ENCODE peak calls at places on chromosomes 11 and 22, in six cellular contexts. S is K562, Y is H1, G is HepG2, D is GM12878, J is GM12891. N is an unnamed sample.
A peak's percentile ranks its signal among the peaks of the same experiment; 100 is the strongest.

GRCh38 chr22:23161574-23161973 is 16.3 kb downstream of the RAB36 start:
- DNase-seq in Y (no peak), J (no peak), G (no peak), S (no peak), D (no peak), N (no peak)

GRCh38 chr11:78350646-78351165 is 66.9 kb downstream of the GAB2 start:
- DNase-seq in G (no peak), D (peak; percentile 26), S (peak; percentile 40), Y (no peak), J (no peak), N (no peak)

GRCh38 chr11:61814958-61815789 is 1.6 kb downstream of the FADS1 start:
- DNase-seq in S (peak; percentile 99), J (peak; percentile 68), D (peak; percentile 87), Y (peak; percentile 97), G (peak; percentile 96), N (peak; percentile 75)

GRCh38 chr11:63673579-63673978 is 2.4 kb upstream of the ATL3 start:
- DNase-seq in S (no peak), G (no peak), J (no peak), Y (no peak), D (no peak), N (no peak)

GRCh38 chr22:31585161-31585859 is 76.7 kb downstream of the PISD start:
- DNase-seq in D (no peak), J (no peak), G (peak; percentile 61), Y (no peak), S (peak; percentile 77), N (no peak)

GRCh38 chr11:69905611-69906452 is 86.6 kb upstream of the FGF3 start:
- DNase-seq in G (no peak), D (no peak), Y (no peak), J (no peak), S (peak; percentile 86), N (no peak)

GRCh38 chr11:57815877-57816276 is 54.3 kb downstream of the CTNND1 start:
- DNase-seq in J (no peak), D (no peak), Y (no peak), G (no peak), S (no peak), N (no peak)

GRCh38 chr11:613369-613968 is 2.3 kb downstream of the IRF7 start:
- DNase-seq in D (no peak), Y (peak; percentile 64), G (no peak), S (peak; percentile 85), J (peak; percentile 72), N (peak; percentile 74)

GRCh38 chr22:43798492-43798891 is 13.6 kb downstream of the EFCAB6 start:
- DNase-seq in S (no peak), D (peak; percentile 60), G (no peak), Y (no peak), J (no peak), N (no peak)

GRCh38 chr11:24295360-24295759 is 201.5 kb upstream of the LUZP2 start:
- DNase-seq in S (no peak), D (no peak), J (no peak), Y (no peak), G (no peak), N (no peak)

GRCh38 chr11:72848846-72849466 is 34.7 kb downstream of the ATG16L2 start:
- DNase-seq in D (no peak), Y (no peak), S (peak; percentile 58), J (no peak), G (peak; percentile 29), N (no peak)

GRCh38 chr22:28921585-28921879 is 38.2 kb downstream of the ZNRF3 start:
- DNase-seq in Y (no peak), G (peak; percentile 29), J (no peak), D (no peak), S (no peak), N (no peak)

GRCh38 chr22:28922540-28923244 is 39.3 kb downstream of the ZNRF3 start:
- DNase-seq in J (no peak), Y (no peak), D (no peak), S (no peak), G (peak; percentile 53), N (no peak)

GRCh38 chr22:28920757-28921584 is 37.6 kb downstream of the ZNRF3 start:
- DNase-seq in D (peak; percentile 52), G (peak; percentile 97), Y (no peak), S (no peak), J (no peak), N (no peak)

GRCh38 chr22:28915969-28916368 is 32.6 kb downstream of the ZNRF3 start:
- DNase-seq in J (no peak), Y (no peak), S (no peak), G (no peak), D (no peak), N (no peak)

DNA sequence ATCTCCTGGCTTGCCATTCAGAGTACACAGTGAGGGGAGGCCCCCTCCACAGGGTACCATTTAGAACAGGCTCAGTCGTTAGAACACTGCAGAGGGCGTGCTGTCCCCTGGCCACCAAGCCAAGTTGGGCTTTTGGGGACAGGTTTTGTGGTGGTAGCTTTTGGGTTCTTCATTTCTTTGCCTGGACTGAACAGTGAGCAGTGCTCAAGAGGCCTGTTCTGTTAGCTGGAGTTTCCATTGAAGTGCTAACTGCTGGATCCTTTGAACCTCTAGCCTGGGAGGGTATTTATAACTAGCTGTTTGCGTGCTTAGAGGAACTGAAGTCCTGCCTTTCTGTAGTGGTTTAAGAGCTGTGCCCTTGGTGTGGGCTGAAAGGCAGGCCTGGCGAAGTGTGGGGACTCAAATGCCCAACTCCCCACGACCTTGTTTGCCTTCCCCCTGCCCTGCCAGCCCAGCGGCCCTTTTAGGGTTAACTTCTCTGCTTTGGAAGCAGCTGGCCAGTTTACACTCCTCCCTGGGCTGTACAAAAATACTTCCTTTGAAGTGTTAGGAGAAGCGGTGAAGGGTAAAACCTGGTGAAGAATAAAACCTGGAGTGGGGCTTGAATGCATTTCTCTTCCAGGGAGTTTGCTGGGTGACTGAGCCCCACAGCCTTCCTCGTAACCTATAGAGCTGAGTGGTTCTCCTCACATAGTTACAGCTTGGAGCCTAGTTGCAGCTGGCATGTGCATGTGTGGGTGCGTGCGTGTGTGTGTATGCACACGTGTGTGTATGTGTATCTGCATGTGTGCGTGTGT is 34.6 kb downstream of the ZNRF3 start:
- DNase-seq in J (no peak), Y (no peak), S (no peak), G (peak; percentile 86), D (no peak), N (no peak)
- TF ChIP-seq TAF1 in J (no peak), Y (no peak), S (no peak), G (no peak), D (no peak), N (no peak)

GRCh38 chr22:46038174-46038487 is 61.2 kb upstream of the WNT7B start:
- DNase-seq in D (no peak), G (no peak), Y (no peak), S (no peak), J (no peak), N (no peak)

GRCh38 chr22:46036558-46037408 is 59.8 kb upstream of the WNT7B start:
- DNase-seq in J (no peak), Y (no peak), D (no peak), S (peak; percentile 45), G (peak; percentile 65), N (no peak)

GRCh38 chr22:46035742-46036557 is 59.0 kb upstream of the WNT7B start:
- DNase-seq in S (peak; percentile 97), G (peak; percentile 95), J (peak; percentile 100), D (peak; percentile 85), Y (peak; percentile 97), N (peak; percentile 99)

GRCh38 chr22:46033256-46034200 is 56.6 kb upstream of the WNT7B start:
- DNase-seq in Y (no peak), G (no peak), J (no peak), D (no peak), S (no peak), N (no peak)

DNA sequence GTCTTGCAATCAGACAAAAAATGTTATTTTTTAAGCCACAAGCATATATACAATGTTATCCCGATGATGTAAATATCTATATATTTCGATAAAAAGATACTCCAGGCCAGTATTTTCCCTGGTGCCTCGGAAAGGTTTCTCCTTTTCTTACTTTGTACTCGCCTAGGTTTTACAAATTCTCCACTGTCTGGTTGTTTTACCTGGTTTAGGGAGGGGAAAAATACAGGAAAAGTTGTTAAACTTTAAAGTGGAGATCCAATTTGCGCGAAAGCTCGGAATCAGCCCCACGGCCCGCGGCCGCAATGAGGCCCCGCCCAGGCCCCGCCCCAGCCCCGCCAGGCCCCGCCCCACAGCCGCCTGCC is 58.4 kb upstream of the WNT7B start:
- DNase-seq in D (no peak), G (no peak), S (no peak), J (no peak), Y (no peak), N (no peak)
- TF ChIP-seq POLR2AphosphoS5 in D (no peak), G (peak; percentile 49), S (no peak), J (no peak), Y (no peak), N (no peak)

DNA sequence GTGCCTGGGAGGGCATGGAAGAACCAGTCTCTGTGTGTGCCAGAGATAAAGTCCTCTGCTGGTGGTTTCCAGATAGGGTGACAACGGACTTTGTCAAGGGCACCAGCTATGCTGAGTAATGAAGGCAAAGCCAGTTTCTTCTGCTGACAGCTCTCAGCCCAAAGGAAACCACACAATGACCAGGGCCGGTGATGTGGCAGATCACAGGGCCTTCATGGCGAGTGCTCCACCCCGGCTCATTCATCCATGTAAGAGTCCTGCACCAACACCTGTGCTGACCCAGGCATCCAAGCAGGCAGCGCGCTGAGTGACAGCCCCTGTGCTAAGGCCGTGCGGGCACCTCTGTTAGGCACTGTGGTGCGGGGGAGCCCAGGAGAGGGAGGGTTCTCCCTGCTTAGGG is 33.9 kb downstream of the TP53I11 start:
- DNase-seq in S (no peak), G (no peak), J (no peak), Y (no peak), D (peak; percentile 25), N (no peak)
- TF ChIP-seq POLR2A in S (no peak), G (no peak), J (no peak), Y (no peak), D (no peak), N (no peak)

DNA sequence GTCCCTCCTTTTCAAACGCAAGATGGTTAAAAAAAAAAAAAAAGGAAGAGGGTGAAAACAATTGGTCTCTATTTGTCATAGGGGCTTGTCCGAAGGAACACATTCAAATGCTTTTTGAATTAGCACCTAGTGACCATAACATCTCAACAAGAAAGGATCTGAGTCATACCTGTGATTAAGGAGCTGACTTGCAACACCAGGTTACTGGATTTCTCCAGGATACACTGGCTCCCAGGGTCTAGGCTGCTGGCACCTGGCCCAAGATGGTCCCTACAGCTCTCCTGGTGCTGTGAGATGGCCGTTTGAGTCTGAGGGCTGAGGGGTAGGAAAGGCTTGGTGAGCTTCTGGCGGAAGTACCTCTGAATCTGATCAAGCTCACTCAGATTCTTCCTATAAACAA is 28.4 kb upstream of the UCP3 start:
- DNase-seq in D (no peak), G (no peak), J (no peak), Y (no peak), S (no peak), N (no peak)
- TF ChIP-seq TAF1 in D (no peak), G (no peak), J (no peak), Y (no peak), S (no peak), N (no peak)

GRCh38 chr11:76266269-76266668 is 60.0 kb upstream of the WNT11 start:
- DNase-seq in J (no peak), G (no peak), D (no peak), S (no peak), Y (no peak), N (no peak)
- TF ChIP-seq POLR2AphosphoS5 in J (no peak), G (no peak), D (no peak), S (no peak), Y (no peak), N (no peak)

N was measured in GM12892.